ENCODE peak calls at places on chromosomes 4 and X, in eight cellular contexts. N is pancreas; Z is A549; B is CD4-positive, alpha-beta T cell; R is effector memory CD4-positive, alpha-beta T cell; P is cardiac muscle cell; A is tibial artery; G is OCI-LY7. X is an unnamed sample.

GRCh38 chr4:177492022-177492421 is 49.8 kb upstream of the AGA start:
- DNase-seq in N (no peak), Z (no peak), B (no peak), R (no peak), P (no peak), A (no peak), G (no peak), X (no peak)

GRCh38 chr4:108828620-108829019 is 65.8 kb upstream of the ETNPPL start:
- DNase-seq in N (no peak), Z (no peak), B (no peak), R (no peak), P (no peak), A (no peak), G (no peak), X (no peak)

GRCh38 chr4:22514431-22514830 is 1.4 kb downstream of the ADGRA3 start:
- DNase-seq in N (no peak), Z (no peak), B (no peak), R (no peak), P (no peak), A (no peak), G (no peak), X (no peak)

GRCh38 chrX:70133303-70134115 is at the start of gene IGBP1:
- DNase-seq in N (peak), Z (peak), B (peak), R (peak), P (peak), A (peak), G (peak), X (peak)

GRCh38 chrX:22366866-22367265 is 94.2 kb downstream of the CBLL2 start:
- DNase-seq in N (no peak), Z (no peak), B (no peak), R (no peak), P (no peak), A (no peak), G (no peak), X (no peak)

GRCh38 chr4:39976141-39976944 is 1.4 kb downstream of the PDS5A start:
- DNase-seq in N (peak), Z (peak), B (peak), R (peak), P (peak), A (peak), G (peak), X (peak)

GRCh38 chr4:130576218-130576617 is 1480.3 kb downstream of the C4orf33 start:
- DNase-seq in N (no peak), Z (no peak), B (no peak), R (no peak), P (no peak), A (no peak), G (no peak), X (no peak)

GRCh38 chr4:114364857-114365256 is 233.8 kb upstream of the UGT8 start:
- DNase-seq in N (no peak), Z (no peak), B (no peak), R (no peak), P (peak), A (no peak), G (no peak), X (no peak)

GRCh38 chr4:104425003-104425402 is 69.7 kb downstream of the CXXC4 start:
- DNase-seq in N (no peak), Z (no peak), B (no peak), R (no peak), P (no peak), A (no peak), G (no peak), X (no peak)

GRCh38 chrX:134676440-134676839 is 18.2 kb upstream of the PLAC1 start:
- DNase-seq in N (no peak), Z (peak), B (no peak), R (no peak), P (peak), A (no peak), G (no peak), X (no peak)

DNA sequence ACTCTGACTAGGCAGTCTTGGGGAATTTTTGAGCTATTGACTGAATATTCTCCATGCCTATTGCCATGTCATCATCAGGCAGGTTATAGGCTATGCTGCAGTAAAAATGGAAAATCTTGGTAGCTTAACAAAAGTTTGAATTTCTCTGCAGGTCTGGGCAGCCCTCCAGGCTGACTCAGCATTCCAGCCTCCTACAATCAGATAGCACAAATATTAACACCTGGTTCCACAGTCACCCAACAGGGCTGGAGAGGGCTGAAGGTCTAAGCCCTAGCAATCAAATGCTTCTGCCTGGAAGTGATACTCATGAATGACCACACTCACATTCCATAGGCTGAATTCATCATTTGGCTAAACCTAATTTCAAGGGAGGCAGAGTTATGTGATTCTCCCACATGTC is 9.6 kb upstream of the PPP3CA start:
- DNase-seq in N (peak), Z (peak), B (no peak), R (no peak), P (peak), A (no peak), G (no peak), X (no peak)
- H3K27ac ChIP-seq in N (no peak), Z (peak), B (no peak), R (no peak), P (no peak), A (no peak), G (no peak), X (no peak)

GRCh38 chrX:106302304-106302703 is 134.2 kb downstream of the PWWP3B start:
- DNase-seq in N (no peak), Z (no peak), B (no peak), R (no peak), P (peak), A (no peak), G (no peak), X (no peak)

GRCh38 chrX:106300239-106300638 is 132.1 kb downstream of the PWWP3B start:
- DNase-seq in N (no peak), Z (no peak), B (no peak), R (no peak), P (no peak), A (no peak), G (no peak), X (no peak)

GRCh38 chrX:106306391-106306947 is 138.4 kb downstream of the PWWP3B start:
- DNase-seq in N (no peak), Z (no peak), B (no peak), R (no peak), P (no peak), A (no peak), G (no peak), X (no peak)

GRCh38 chrX:106300656-106301055 is 132.6 kb downstream of the PWWP3B start:
- DNase-seq in N (no peak), Z (no peak), B (no peak), R (no peak), P (no peak), A (no peak), G (no peak), X (no peak)
- H3K27ac ChIP-seq in N (no peak), Z (no peak), B (no peak), R (no peak), P (no peak), A (no peak), G (no peak), X (no peak)

DNA sequence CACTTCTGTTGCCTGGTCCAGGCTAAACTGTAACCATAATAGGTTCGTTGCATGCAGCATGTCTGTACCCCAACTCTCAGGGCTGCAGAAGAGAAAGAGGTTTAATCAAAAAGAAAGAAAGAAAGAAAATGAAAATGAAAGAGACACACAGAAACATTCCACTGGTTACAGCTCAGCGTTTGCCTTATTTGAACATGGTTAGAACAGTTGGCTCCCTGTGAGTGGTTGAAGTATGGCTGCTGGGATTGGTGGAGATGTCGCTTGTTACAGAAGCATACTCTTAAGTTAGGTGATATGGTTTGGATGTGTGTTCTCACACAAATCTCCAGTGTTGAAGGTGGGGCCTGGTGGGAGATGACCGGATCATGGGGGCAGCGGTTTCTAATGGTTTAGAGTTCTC is 36.3 kb downstream of the ARSD start:
- DNase-seq in N (no peak), Z (no peak), B (no peak), R (no peak), P (no peak), A (no peak), G (no peak), X (no peak)
- H3K27ac ChIP-seq in N (no peak), Z (no peak), B (no peak), R (no peak), P (no peak), A (no peak), G (no peak), X (no peak)

GRCh38 chr4:85842540-85842939 is 367.6 kb downstream of the ARHGAP24 start:
- DNase-seq in N (no peak), Z (no peak), B (no peak), R (no peak), P (peak), A (peak), G (no peak), X (peak)
- H3K27ac ChIP-seq in N (peak), Z (no peak), B (no peak), R (no peak), P (no peak), A (peak), G (no peak), X (peak)

GRCh38 chrX:50723006-50723405 is 91.0 kb downstream of the SHROOM4 start:
- DNase-seq in N (no peak), Z (no peak), B (no peak), R (no peak), P (no peak), A (no peak), G (no peak), X (no peak)
- H3K27ac ChIP-seq in N (no peak), Z (no peak), B (no peak), R (no peak), P (no peak), A (no peak), G (no peak), X (no peak)

DNA sequence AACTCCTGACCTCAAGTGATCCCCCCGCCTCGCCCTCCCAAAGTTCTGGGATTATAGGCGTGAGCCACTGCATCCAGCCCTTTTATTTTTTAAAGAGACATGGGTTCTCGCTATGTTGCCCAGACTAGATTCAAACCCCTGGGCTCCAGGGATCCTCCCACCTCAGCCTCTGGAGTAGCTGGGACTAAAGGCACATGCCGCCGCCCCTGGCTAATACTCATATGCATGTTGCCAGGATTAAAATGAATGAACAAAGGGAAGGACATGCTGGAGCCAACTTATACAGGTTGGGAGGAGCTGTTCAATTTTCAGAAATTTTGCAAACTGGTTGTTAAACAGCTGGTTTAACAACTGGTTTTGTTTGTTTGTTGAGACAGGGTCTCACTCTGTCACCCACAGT is 1.4 kb upstream of the FTSJ1 start:
- DNase-seq in N (no peak), Z (no peak), B (no peak), R (no peak), P (no peak), A (no peak), G (no peak), X (no peak)
- H3K27ac ChIP-seq in N (no peak), Z (peak), B (no peak), R (no peak), P (no peak), A (no peak), G (no peak), X (no peak)

DNA sequence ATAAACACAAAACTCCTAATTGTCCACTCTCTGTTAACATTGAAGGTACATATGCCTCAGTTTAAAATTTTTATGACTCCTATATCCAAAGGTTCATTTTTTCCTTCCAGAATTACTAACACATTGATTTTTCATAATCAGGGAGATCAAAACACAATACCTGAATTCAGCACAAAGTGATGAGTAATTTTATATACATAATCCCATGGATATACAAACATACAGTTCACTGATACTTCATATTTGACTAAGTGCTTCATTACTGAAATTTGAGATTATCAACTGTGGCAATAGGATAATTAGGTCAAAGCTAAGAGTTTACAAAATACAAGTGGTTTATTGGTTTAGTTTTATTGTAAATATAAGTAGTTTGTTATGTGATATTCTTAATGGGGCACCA is 176.2 kb upstream of the PRPS2 start:
- DNase-seq in N (no peak), Z (no peak), B (no peak), R (no peak), P (no peak), A (no peak), G (no peak), X (no peak)
- H3K27ac ChIP-seq in N (no peak), Z (no peak), B (no peak), R (no peak), P (no peak), A (no peak), G (no peak), X (no peak)

X was measured in caudate nucleus.